ENCODE peak calls at places on chromosome 13, in eight cellular contexts. One of them, this sample, is unnamed.
A peak's percentile ranks its signal among the peaks of the same experiment; 100 is the strongest.

GRCh38 chr13:105642511-105642958 is 892.9 kb downstream of the EFNB2 start:
- DNase-seq in neural crest cell: no peak
- DNase-seq in B cell: no peak
- DNase-seq in anterior cingulate cortex: no peak
- DNase-seq in activated gamma-delta T cell treated with Interleukin-2 at 50 U/mL for 16 hours: no peak
- DNase-seq in BE2C: no peak
- DNase-seq in breast epithelium: no peak
- DNase-seq in iris pigment epithelial cell: peak; percentile 47
- DNase-seq in this sample: no peak

GRCh38 chr13:51763486-51763885 is 40.5 kb downstream of the DHRS12 start:
- DNase-seq in neural crest cell: no peak
- DNase-seq in B cell: no peak
- DNase-seq in anterior cingulate cortex: no peak
- DNase-seq in activated gamma-delta T cell treated with Interleukin-2 at 50 U/mL for 16 hours: no peak
- DNase-seq in BE2C: no peak
- DNase-seq in breast epithelium: no peak
- DNase-seq in iris pigment epithelial cell: no peak
- DNase-seq in this sample: no peak

GRCh38 chr13:88063741-88064140 is 392.6 kb downstream of the SLITRK5 start:
- DNase-seq in neural crest cell: no peak
- DNase-seq in B cell: no peak
- DNase-seq in anterior cingulate cortex: no peak
- DNase-seq in activated gamma-delta T cell treated with Interleukin-2 at 50 U/mL for 16 hours: no peak
- DNase-seq in BE2C: no peak
- DNase-seq in breast epithelium: no peak
- DNase-seq in iris pigment epithelial cell: no peak
- DNase-seq in this sample: no peak

GRCh38 chr13:48232420-48233096 is 448 bp upstream of the ITM2B start:
- DNase-seq in neural crest cell: no peak
- DNase-seq in B cell: no peak
- DNase-seq in anterior cingulate cortex: no peak
- DNase-seq in activated gamma-delta T cell treated with Interleukin-2 at 50 U/mL for 16 hours: no peak
- DNase-seq in BE2C: no peak
- DNase-seq in breast epithelium: peak; percentile 59
- DNase-seq in iris pigment epithelial cell: no peak
- DNase-seq in this sample: no peak

GRCh38 chr13:58018865-58019264 is 387.3 kb downstream of the PCDH17 start:
- DNase-seq in neural crest cell: no peak
- DNase-seq in B cell: no peak
- DNase-seq in anterior cingulate cortex: no peak
- DNase-seq in activated gamma-delta T cell treated with Interleukin-2 at 50 U/mL for 16 hours: no peak
- DNase-seq in BE2C: no peak
- DNase-seq in breast epithelium: no peak
- DNase-seq in iris pigment epithelial cell: no peak
- DNase-seq in this sample: no peak

GRCh38 chr13:24493356-24493755 is 19.2 kb downstream of the PARP4 start:
- DNase-seq in neural crest cell: no peak
- DNase-seq in B cell: no peak
- DNase-seq in anterior cingulate cortex: no peak
- DNase-seq in activated gamma-delta T cell treated with Interleukin-2 at 50 U/mL for 16 hours: no peak
- DNase-seq in BE2C: no peak
- DNase-seq in breast epithelium: no peak
- DNase-seq in iris pigment epithelial cell: peak; percentile 74
- DNase-seq in this sample: no peak

GRCh38 chr13:66994097-66994496 is 236.0 kb downstream of the PCDH9 start:
- DNase-seq in neural crest cell: peak; percentile 69
- DNase-seq in B cell: peak; percentile 66
- DNase-seq in anterior cingulate cortex: peak; percentile 76
- DNase-seq in activated gamma-delta T cell treated with Interleukin-2 at 50 U/mL for 16 hours: peak; percentile 11
- DNase-seq in BE2C: peak; percentile 93
- DNase-seq in breast epithelium: peak; percentile 64
- DNase-seq in iris pigment epithelial cell: peak; percentile 70
- DNase-seq in this sample: peak; percentile 66

GRCh38 chr13:36420437-36420891 is 11.8 kb upstream of the CCNA1 start:
- DNase-seq in neural crest cell: peak; percentile 85
- DNase-seq in B cell: peak; percentile 73
- DNase-seq in anterior cingulate cortex: peak; percentile 50
- DNase-seq in activated gamma-delta T cell treated with Interleukin-2 at 50 U/mL for 16 hours: peak; percentile 50
- DNase-seq in BE2C: peak; percentile 82
- DNase-seq in breast epithelium: peak; percentile 68
- DNase-seq in iris pigment epithelial cell: peak; percentile 81
- DNase-seq in this sample: peak; percentile 77

GRCh38 chr13:60484865-60485264 is 87.8 kb downstream of the TDRD3 start:
- DNase-seq in neural crest cell: no peak
- DNase-seq in B cell: no peak
- DNase-seq in anterior cingulate cortex: no peak
- DNase-seq in activated gamma-delta T cell treated with Interleukin-2 at 50 U/mL for 16 hours: no peak
- DNase-seq in BE2C: no peak
- DNase-seq in breast epithelium: no peak
- DNase-seq in iris pigment epithelial cell: no peak
- DNase-seq in this sample: no peak

GRCh38 chr13:102277286-102277685 is 124.6 kb downstream of the FGF14 start:
- DNase-seq in neural crest cell: no peak
- DNase-seq in B cell: no peak
- DNase-seq in anterior cingulate cortex: no peak
- DNase-seq in activated gamma-delta T cell treated with Interleukin-2 at 50 U/mL for 16 hours: no peak
- DNase-seq in BE2C: peak; percentile 38
- DNase-seq in breast epithelium: no peak
- DNase-seq in iris pigment epithelial cell: no peak
- DNase-seq in this sample: no peak

This sample was measured in lung.